ENCODE peak calls at places on chromosomes 6 and 20, in six cellular contexts. One of them, this sample, is unnamed.

GRCh38 chr6:134529921-134530320 is 212.0 kb upstream of the SGK1 start:
- DNase-seq in PC-9: no peak
- DNase-seq in mammary epithelial cell: peak; percentile 65
- DNase-seq in osteoblast: peak; percentile 55
- DNase-seq in neural progenitor cell: no peak
- DNase-seq in pancreas: no peak
- DNase-seq in this sample: peak; percentile 54

GRCh38 chr20:21665687-21666446 is 39.6 kb upstream of the PAX1 start:
- DNase-seq in PC-9: no peak
- DNase-seq in mammary epithelial cell: peak; percentile 61
- DNase-seq in osteoblast: no peak
- DNase-seq in neural progenitor cell: no peak
- DNase-seq in pancreas: no peak
- DNase-seq in this sample: no peak

GRCh38 chr6:125827788-125828313 is 37.1 kb downstream of the NCOA7 start:
- DNase-seq in PC-9: no peak
- DNase-seq in mammary epithelial cell: no peak
- DNase-seq in osteoblast: peak; percentile 10
- DNase-seq in neural progenitor cell: no peak
- DNase-seq in pancreas: no peak
- DNase-seq in this sample: no peak

GRCh38 chr6:118776607-118777549 is 117.1 kb upstream of the ASF1A start:
- DNase-seq in PC-9: peak; percentile 51
- DNase-seq in mammary epithelial cell: peak; percentile 88
- DNase-seq in osteoblast: peak; percentile 79
- DNase-seq in neural progenitor cell: peak; percentile 61
- DNase-seq in pancreas: peak; percentile 37
- DNase-seq in this sample: peak; percentile 84

GRCh38 chr6:136736281-136736960 is 55.9 kb downstream of the MAP3K5 start:
- DNase-seq in PC-9: no peak
- DNase-seq in mammary epithelial cell: no peak
- DNase-seq in osteoblast: peak; percentile 50
- DNase-seq in neural progenitor cell: no peak
- DNase-seq in pancreas: no peak
- DNase-seq in this sample: no peak

GRCh38 chr6:113879186-113880096 is 22.3 kb downstream of the MARCKS start:
- DNase-seq in PC-9: peak; percentile 54
- DNase-seq in mammary epithelial cell: peak; percentile 64
- DNase-seq in osteoblast: no peak
- DNase-seq in neural progenitor cell: peak; percentile 68
- DNase-seq in pancreas: peak; percentile 70
- DNase-seq in this sample: peak; percentile 85

GRCh38 chr20:58065508-58066361 is 162.7 kb downstream of the ANKRD60 start:
- DNase-seq in PC-9: peak; percentile 45
- DNase-seq in mammary epithelial cell: peak; percentile 90
- DNase-seq in osteoblast: no peak
- DNase-seq in neural progenitor cell: no peak
- DNase-seq in pancreas: no peak
- DNase-seq in this sample: no peak

GRCh38 chr20:6802227-6802626 is 34.7 kb downstream of the BMP2 start:
- DNase-seq in PC-9: no peak
- DNase-seq in mammary epithelial cell: peak; percentile 36
- DNase-seq in osteoblast: no peak
- DNase-seq in neural progenitor cell: no peak
- DNase-seq in pancreas: no peak
- DNase-seq in this sample: no peak

GRCh38 chr6:14092861-14093789 is 24.4 kb upstream of the CD83 start:
- DNase-seq in PC-9: no peak
- DNase-seq in mammary epithelial cell: peak; percentile 73
- DNase-seq in osteoblast: no peak
- DNase-seq in neural progenitor cell: no peak
- DNase-seq in pancreas: no peak
- DNase-seq in this sample: no peak

GRCh38 chr20:57434390-57434700 is 43.1 kb downstream of the RBM38 start:
- DNase-seq in PC-9: no peak
- DNase-seq in mammary epithelial cell: no peak
- DNase-seq in osteoblast: no peak
- DNase-seq in neural progenitor cell: peak; percentile 36
- DNase-seq in pancreas: no peak
- DNase-seq in this sample: no peak

GRCh38 chr6:63492476-63492875 is 79.8 kb upstream of the LOC128125822 start:
- DNase-seq in PC-9: no peak
- DNase-seq in mammary epithelial cell: no peak
- DNase-seq in osteoblast: no peak
- DNase-seq in neural progenitor cell: no peak
- DNase-seq in pancreas: no peak
- DNase-seq in this sample: no peak

GRCh38 chr6:12483712-12484111 is 193.6 kb downstream of the EDN1 start:
- DNase-seq in PC-9: peak; percentile 70
- DNase-seq in mammary epithelial cell: peak; percentile 91
- DNase-seq in osteoblast: no peak
- DNase-seq in neural progenitor cell: no peak
- DNase-seq in pancreas: no peak
- DNase-seq in this sample: peak; percentile 75

GRCh38 chr6:5981274-5982026 is 25.3 kb downstream of the NRN1 start:
- DNase-seq in PC-9: no peak
- DNase-seq in mammary epithelial cell: peak; percentile 80
- DNase-seq in osteoblast: peak; percentile 49
- DNase-seq in neural progenitor cell: no peak
- DNase-seq in pancreas: no peak
- DNase-seq in this sample: no peak

GRCh38 chr20:32474967-32475819 is 109.9 kb downstream of the NOL4L start:
- DNase-seq in PC-9: peak; percentile 99
- DNase-seq in mammary epithelial cell: peak; percentile 80
- DNase-seq in osteoblast: peak; percentile 100
- DNase-seq in neural progenitor cell: peak; percentile 70
- DNase-seq in pancreas: peak; percentile 88
- DNase-seq in this sample: peak; percentile 98

GRCh38 chr6:142773324-142773723 is 171.7 kb downstream of the HIVEP2 start:
- DNase-seq in PC-9: no peak
- DNase-seq in mammary epithelial cell: no peak
- DNase-seq in osteoblast: no peak
- DNase-seq in neural progenitor cell: no peak
- DNase-seq in pancreas: no peak
- DNase-seq in this sample: no peak

DNA sequence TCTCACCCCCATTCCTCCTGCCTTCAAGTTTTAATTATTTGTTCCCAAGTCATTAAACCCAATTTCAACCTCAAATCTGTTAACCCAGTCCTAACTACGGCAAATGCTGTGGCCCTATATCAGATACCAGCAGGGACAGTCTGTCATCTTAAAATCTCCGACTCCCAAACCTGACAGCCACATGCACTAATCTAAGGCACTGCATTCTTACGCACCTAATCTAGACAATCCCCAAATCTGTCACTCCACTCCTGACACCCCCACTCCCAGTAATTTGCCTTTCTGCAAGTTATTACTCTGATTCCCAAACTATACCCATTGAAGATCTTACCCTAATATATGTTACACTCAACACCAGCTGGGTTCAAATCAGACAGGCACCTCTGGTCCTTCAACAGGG is 2.5 kb downstream of the MTCH1 start:
- DNase-seq in PC-9: no peak
- DNase-seq in mammary epithelial cell: no peak
- DNase-seq in osteoblast: no peak
- DNase-seq in neural progenitor cell: no peak
- DNase-seq in pancreas: no peak
- DNase-seq in this sample: no peak
- H3K4me3 ChIP-seq in PC-9: no peak overlapping the region
- H3K4me3 ChIP-seq in mammary epithelial cell: no peak overlapping the region
- H3K4me3 ChIP-seq in osteoblast: no peak overlapping the region
- H3K4me3 ChIP-seq in neural progenitor cell: no peak overlapping the region
- H3K4me3 ChIP-seq in pancreas: no peak overlapping the region
- H3K4me3 ChIP-seq in this sample: peak overlapping the region; percentile 99

GRCh38 chr20:24208652-24209051 is 220.1 kb upstream of the GGTLC1 start:
- DNase-seq in PC-9: peak; percentile 7
- DNase-seq in mammary epithelial cell: no peak
- DNase-seq in osteoblast: no peak
- DNase-seq in neural progenitor cell: peak; percentile 54
- DNase-seq in pancreas: no peak
- DNase-seq in this sample: no peak
- TF ChIP-seq CTCF in PC-9: peak; percentile 55
- TF ChIP-seq CTCF in mammary epithelial cell: peak; percentile 13
- TF ChIP-seq CTCF in osteoblast: peak; percentile 10
- TF ChIP-seq CTCF in neural progenitor cell: peak; percentile 43
- TF ChIP-seq CTCF in pancreas: no peak
- TF ChIP-seq CTCF in this sample: no peak

GRCh38 chr6:17281497-17282481 is 628 bp downstream of the RBM24 start:
- DNase-seq in PC-9: peak; percentile 12
- DNase-seq in mammary epithelial cell: no peak
- DNase-seq in osteoblast: no peak
- DNase-seq in neural progenitor cell: peak; percentile 72
- DNase-seq in pancreas: no peak
- DNase-seq in this sample: peak; percentile 47

GRCh38 chr6:17280552-17281090 is 540 bp upstream of the RBM24 start:
- DNase-seq in PC-9: no peak
- DNase-seq in mammary epithelial cell: no peak
- DNase-seq in osteoblast: peak; percentile 78
- DNase-seq in neural progenitor cell: peak; percentile 84
- DNase-seq in pancreas: peak; percentile 14
- DNase-seq in this sample: peak; percentile 11

GRCh38 chr6:17281100-17281496 is at the start of gene RBM24:
- DNase-seq in PC-9: peak; percentile 43
- DNase-seq in mammary epithelial cell: peak; percentile 44
- DNase-seq in osteoblast: peak; percentile 92
- DNase-seq in neural progenitor cell: peak; percentile 91
- DNase-seq in pancreas: peak; percentile 64
- DNase-seq in this sample: peak; percentile 78

GRCh38 chr6:17280138-17280537 is 1.0 kb upstream of the RBM24 start:
- DNase-seq in PC-9: no peak
- DNase-seq in mammary epithelial cell: no peak
- DNase-seq in osteoblast: no peak
- DNase-seq in neural progenitor cell: no peak
- DNase-seq in pancreas: no peak
- DNase-seq in this sample: no peak

DNA sequence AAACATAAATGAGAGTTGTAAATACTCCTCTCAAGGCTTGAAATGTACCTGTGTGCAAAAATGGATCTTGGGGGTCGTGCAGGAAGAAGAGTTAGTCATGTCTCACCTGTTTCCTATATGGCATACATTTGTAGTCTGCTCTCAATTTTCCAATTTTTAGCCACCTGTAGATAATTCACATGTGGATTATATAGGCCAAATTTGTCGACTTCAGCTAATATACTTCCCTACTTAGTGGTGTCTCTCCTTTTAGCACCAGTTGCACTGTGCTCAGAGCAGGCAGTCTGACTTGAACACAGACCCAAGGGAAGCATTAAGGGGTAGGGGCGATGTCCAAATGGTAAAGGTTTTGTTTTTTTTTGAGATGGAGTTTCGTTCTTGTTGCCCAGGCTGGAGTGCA is 1.9 kb downstream of the RBM24 start:
- DNase-seq in PC-9: no peak
- DNase-seq in mammary epithelial cell: no peak
- DNase-seq in osteoblast: no peak
- DNase-seq in neural progenitor cell: no peak
- DNase-seq in pancreas: no peak
- DNase-seq in this sample: no peak
- H3K4me3 ChIP-seq in PC-9: no peak overlapping the region
- H3K4me3 ChIP-seq in mammary epithelial cell: no peak overlapping the region
- H3K4me3 ChIP-seq in osteoblast: no peak overlapping the region
- H3K4me3 ChIP-seq in neural progenitor cell: peak overlapping the region; percentile 91
- H3K4me3 ChIP-seq in pancreas: no peak overlapping the region
- H3K4me3 ChIP-seq in this sample: no peak overlapping the region

GRCh38 chr6:166172546-166172945 is 4.9 kb upstream of the TBXT start:
- DNase-seq in PC-9: no peak
- DNase-seq in mammary epithelial cell: no peak
- DNase-seq in osteoblast: peak; percentile 54
- DNase-seq in neural progenitor cell: no peak
- DNase-seq in pancreas: no peak
- DNase-seq in this sample: no peak

GRCh38 chr6:166174031-166174430 is 6.4 kb upstream of the TBXT start:
- DNase-seq in PC-9: no peak
- DNase-seq in mammary epithelial cell: no peak
- DNase-seq in osteoblast: peak; percentile 39
- DNase-seq in neural progenitor cell: no peak
- DNase-seq in pancreas: no peak
- DNase-seq in this sample: no peak

GRCh38 chr6:166169549-166170421 is 2.1 kb upstream of the TBXT start:
- DNase-seq in PC-9: no peak
- DNase-seq in mammary epithelial cell: no peak
- DNase-seq in osteoblast: peak; percentile 62
- DNase-seq in neural progenitor cell: peak; percentile 49
- DNase-seq in pancreas: no peak
- DNase-seq in this sample: no peak

GRCh38 chr6:166176106-166176505 is 8.5 kb upstream of the TBXT start:
- DNase-seq in PC-9: no peak
- DNase-seq in mammary epithelial cell: no peak
- DNase-seq in osteoblast: no peak
- DNase-seq in neural progenitor cell: no peak
- DNase-seq in pancreas: no peak
- DNase-seq in this sample: no peak

GRCh38 chr6:166173292-166173951 is 5.8 kb upstream of the TBXT start:
- DNase-seq in PC-9: no peak
- DNase-seq in mammary epithelial cell: no peak
- DNase-seq in osteoblast: no peak
- DNase-seq in neural progenitor cell: peak; percentile 29
- DNase-seq in pancreas: peak; percentile 53
- DNase-seq in this sample: peak; percentile 4
- TF ChIP-seq CTCF in PC-9: no peak
- TF ChIP-seq CTCF in mammary epithelial cell: no peak
- TF ChIP-seq CTCF in osteoblast: no peak
- TF ChIP-seq CTCF in neural progenitor cell: no peak
- TF ChIP-seq CTCF in pancreas: no peak
- TF ChIP-seq CTCF in this sample: no peak

GRCh38 chr6:34234667-34235604 is 1.7 kb upstream of the HMGA1 start:
- DNase-seq in PC-9: peak; percentile 74
- DNase-seq in mammary epithelial cell: no peak
- DNase-seq in osteoblast: no peak
- DNase-seq in neural progenitor cell: peak; percentile 98
- DNase-seq in pancreas: no peak
- DNase-seq in this sample: no peak
- H3K4me3 ChIP-seq in PC-9: peak overlapping the region; percentile 94
- H3K4me3 ChIP-seq in mammary epithelial cell: no peak overlapping the region
- H3K4me3 ChIP-seq in osteoblast: no peak overlapping the region
- H3K4me3 ChIP-seq in neural progenitor cell: peak overlapping the region; percentile 99
- H3K4me3 ChIP-seq in pancreas: no peak overlapping the region
- H3K4me3 ChIP-seq in this sample: no peak overlapping the region

DNA sequence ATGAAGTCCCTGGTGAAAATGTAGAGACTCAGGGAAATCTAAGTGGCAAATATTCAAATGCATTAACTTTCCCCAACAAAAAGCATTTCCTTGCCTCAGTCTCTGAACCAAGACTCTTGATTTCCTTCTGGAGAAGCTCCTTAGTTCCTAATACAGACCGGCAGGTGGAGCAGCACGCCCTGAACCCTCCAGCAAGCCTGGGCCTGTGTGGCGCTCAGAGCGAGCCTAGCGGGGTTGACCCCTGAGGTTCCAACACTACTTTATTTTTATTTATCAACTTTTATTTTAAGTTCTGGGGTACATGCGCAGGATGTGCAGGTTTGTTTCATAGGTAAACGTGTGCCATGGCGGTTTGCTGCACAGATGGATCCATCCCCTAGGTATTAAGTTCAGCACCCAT is 50.8 kb downstream of the PACRG start:
- DNase-seq in PC-9: no peak
- DNase-seq in mammary epithelial cell: no peak
- DNase-seq in osteoblast: no peak
- DNase-seq in neural progenitor cell: no peak
- DNase-seq in pancreas: no peak
- DNase-seq in this sample: no peak
- TF ChIP-seq CTCF in PC-9: peak; percentile 44
- TF ChIP-seq CTCF in mammary epithelial cell: no peak
- TF ChIP-seq CTCF in osteoblast: no peak
- TF ChIP-seq CTCF in neural progenitor cell: no peak
- TF ChIP-seq CTCF in pancreas: no peak
- TF ChIP-seq CTCF in this sample: no peak